ENCODE peak calls at places on chromosome 22, in ten cellular contexts. M is H7, E is BE2C, A is tibial nerve, R is neuronal stem cell, C is brain microvascular endothelial cell, K is psoas muscle, O is cardiac muscle cell, B is pancreas, V is DND-41. Q is an unnamed sample.

GRCh38 chr22:20165421-20165820 is 14.6 kb upstream of the CCDC188 start:
- DNase-seq in M (no peak), E (no peak), C (no peak), K (no peak), B (no peak), O (no peak), A (no peak), V (no peak), R (no peak), Q (no peak)

GRCh38 chr22:43887391-43887790 is 4.4 kb downstream of the PNPLA5 start:
- DNase-seq in C (no peak), R (no peak), M (peak; percentile 10), B (no peak), A (no peak), K (no peak), V (no peak), O (no peak), E (no peak), Q (no peak)

GRCh38 chr22:43263645-43264514 is 76.9 kb upstream of the TTLL12 start:
- DNase-seq in A (no peak), E (peak; percentile 83), V (peak; percentile 87), O (no peak), M (no peak), C (peak; percentile 96), R (no peak), K (peak; percentile 46), B (peak; percentile 50), Q (peak; percentile 5)

GRCh38 chr22:19490628-19491230 is 11.0 kb downstream of the CDC45 start:
- DNase-seq in E (no peak), C (no peak), A (no peak), M (no peak), B (no peak), R (no peak), O (no peak), K (no peak), V (no peak), Q (no peak)

GRCh38 chr22:26610983-26611382 is 6.8 kb downstream of the CRYBB1 start:
- DNase-seq in B (no peak), K (no peak), M (no peak), E (no peak), A (no peak), C (no peak), O (no peak), V (no peak), R (no peak), Q (no peak)

GRCh38 chr22:42990131-42990838 is 24.7 kb downstream of the PACSIN2 start:
- DNase-seq in V (no peak), A (no peak), C (peak; percentile 79), M (no peak), K (peak; percentile 52), O (no peak), B (no peak), R (no peak), E (no peak), Q (peak; percentile 80)

GRCh38 chr22:35556666-35557065 is 16.0 kb downstream of the RASD2 start:
- DNase-seq in C (no peak), A (no peak), V (no peak), E (no peak), O (no peak), M (no peak), R (no peak), B (no peak), K (no peak), Q (no peak)

GRCh38 chr22:43451651-43452050 is 39.8 kb downstream of the MPPED1 start:
- DNase-seq in C (no peak), K (no peak), V (no peak), E (no peak), O (no peak), R (no peak), A (no peak), B (no peak), M (peak; percentile 29), Q (no peak)

GRCh38 chr22:49998718-49999062 is 13.9 kb downstream of the IL17REL start:
- DNase-seq in C (no peak), B (no peak), K (no peak), M (no peak), R (no peak), V (no peak), A (no peak), O (no peak), E (no peak), Q (no peak)

GRCh38 chr22:50000587-50001387 is 11.8 kb downstream of the IL17REL start:
- DNase-seq in M (peak; percentile 55), V (no peak), A (no peak), B (no peak), K (no peak), E (no peak), C (no peak), O (no peak), R (no peak), Q (no peak)

GRCh38 chr22:49999063-49999900 is 13.3 kb downstream of the IL17REL start:
- DNase-seq in E (peak; percentile 76), R (peak; percentile 45), V (no peak), K (no peak), C (no peak), M (peak; percentile 99), A (no peak), O (peak; percentile 75), B (no peak), Q (no peak)

GRCh38 chr22:50001388-50002231 is 11.0 kb downstream of the IL17REL start:
- DNase-seq in R (no peak), A (no peak), M (peak; percentile 57), B (no peak), V (no peak), E (no peak), O (no peak), K (no peak), C (no peak), Q (no peak)

DNA sequence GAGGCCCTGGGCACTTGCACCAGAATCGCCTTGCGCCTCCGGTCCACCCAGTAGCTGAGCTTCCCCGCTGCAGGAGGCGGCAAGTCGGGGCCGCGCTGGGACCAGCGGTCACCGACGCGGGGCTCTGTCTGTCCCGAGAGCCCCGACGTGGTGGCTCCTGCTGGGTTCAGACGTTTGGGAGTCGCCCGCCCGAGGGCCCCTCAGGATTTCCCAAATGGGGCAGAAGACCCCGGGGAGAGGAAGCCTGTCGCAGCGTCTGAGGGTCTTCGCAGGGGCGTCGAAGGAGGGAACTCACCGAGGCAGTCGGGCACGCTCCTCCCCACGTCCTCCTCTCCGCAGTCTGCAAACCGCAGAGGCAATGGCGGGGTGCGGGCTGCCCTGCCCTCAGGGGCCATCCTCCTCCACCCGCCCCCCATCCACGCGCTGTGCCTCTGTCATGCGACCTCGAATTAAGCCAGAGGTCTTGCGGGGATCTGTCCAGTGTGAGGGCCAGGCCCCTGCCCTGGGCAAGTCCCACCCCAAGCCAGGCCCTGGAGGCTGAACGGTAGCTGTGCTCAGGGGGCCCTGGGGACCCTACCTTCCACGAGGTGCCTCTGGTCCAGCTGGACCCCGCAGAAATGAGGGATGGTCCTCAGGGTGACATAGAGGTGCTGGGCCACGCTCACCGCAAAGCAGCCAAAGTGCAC is 12.5 kb downstream of the IL17REL start:
- DNase-seq in M (peak; percentile 82), A (no peak), O (no peak), B (no peak), R (no peak), K (no peak), V (no peak), C (no peak), E (no peak), Q (no peak)
- H3K4me3 ChIP-seq in M (peak overlapping the region; percentile 53), A (no peak overlapping the region), O (peak overlapping the region; percentile 34), B (peak overlapping the region; percentile 36), R (no peak overlapping the region), K (peak overlapping the region; percentile 40), V (no peak overlapping the region), C (no peak overlapping the region), E (no peak overlapping the region), Q (no peak overlapping the region)

GRCh38 chr22:37213218-37213855 is 1.1 kb upstream of the SSTR3 start:
- DNase-seq in O (no peak), A (no peak), K (no peak), E (no peak), B (no peak), R (no peak), V (no peak), C (no peak), M (no peak), Q (no peak)

GRCh38 chr22:37218399-37218770 is 6.1 kb upstream of the SSTR3 start:
- DNase-seq in C (no peak), M (no peak), A (no peak), K (no peak), R (no peak), V (peak; percentile 50), O (no peak), E (no peak), B (no peak), Q (no peak)

GRCh38 chr22:37214431-37215025 is 2.3 kb upstream of the SSTR3 start:
- DNase-seq in K (no peak), A (no peak), E (no peak), V (no peak), M (no peak), B (no peak), C (no peak), O (peak; percentile 16), R (no peak), Q (no peak)

GRCh38 chr22:37213941-37214340 is 1.7 kb upstream of the SSTR3 start:
- DNase-seq in K (no peak), B (no peak), R (no peak), M (no peak), O (no peak), A (no peak), V (no peak), C (no peak), E (no peak), Q (no peak)

GRCh38 chr22:37215890-37216289 is 3.6 kb upstream of the SSTR3 start:
- DNase-seq in V (no peak), B (no peak), C (no peak), E (no peak), A (no peak), R (no peak), O (no peak), K (no peak), M (no peak), Q (no peak)
- H3K4me3 ChIP-seq in V (no peak overlapping the region), B (no peak overlapping the region), C (no peak overlapping the region), E (no peak overlapping the region), A (no peak overlapping the region), R (no peak overlapping the region), O (no peak overlapping the region), K (no peak overlapping the region), M (no peak overlapping the region), Q (no peak overlapping the region)

GRCh38 chr22:45071618-45072017 is 61.8 kb upstream of the PHF21B start:
- DNase-seq in R (no peak), A (no peak), K (no peak), O (no peak), C (no peak), M (no peak), V (peak; percentile 31), B (no peak), E (no peak), Q (no peak)

GRCh38 chr22:45077286-45077685 is 67.5 kb upstream of the PHF21B start:
- DNase-seq in R (no peak), V (no peak), C (no peak), M (no peak), O (no peak), K (no peak), B (no peak), A (no peak), E (no peak), Q (no peak)

GRCh38 chr22:45069925-45070324 is 60.1 kb upstream of the PHF21B start:
- DNase-seq in E (no peak), K (no peak), M (no peak), B (no peak), O (no peak), V (no peak), C (no peak), A (no peak), R (no peak), Q (no peak)

GRCh38 chr22:45072322-45072903 is 62.6 kb upstream of the PHF21B start:
- DNase-seq in R (no peak), C (peak; percentile 54), B (no peak), E (peak; percentile 28), V (no peak), O (no peak), M (peak; percentile 89), A (no peak), K (no peak), Q (no peak)

GRCh38 chr22:45073064-45073463 is 63.3 kb upstream of the PHF21B start:
- DNase-seq in M (no peak), A (no peak), V (no peak), C (no peak), E (no peak), B (no peak), R (no peak), K (no peak), O (no peak), Q (no peak)
- H3K4me3 ChIP-seq in M (no peak overlapping the region), A (no peak overlapping the region), V (no peak overlapping the region), C (no peak overlapping the region), E (no peak overlapping the region), B (no peak overlapping the region), R (no peak overlapping the region), K (no peak overlapping the region), O (no peak overlapping the region), Q (no peak overlapping the region)

GRCh38 chr22:49052023-49052538 is 775.6 kb downstream of the BRD1 start:
- DNase-seq in M (peak; percentile 82), O (no peak), K (no peak), B (peak; percentile 37), E (no peak), A (no peak), R (no peak), C (no peak), V (no peak), Q (no peak)
- H3K4me3 ChIP-seq in M (peak overlapping the region; percentile 32), O (no peak overlapping the region), K (peak overlapping the region; percentile 54), B (peak overlapping the region; percentile 35), E (no peak overlapping the region), A (peak overlapping the region; percentile 3), R (no peak overlapping the region), C (peak overlapping the region; percentile 35), V (no peak overlapping the region), Q (no peak overlapping the region)